ENCODE peak calls at places on chromosomes 2 and 18, in ten cellular contexts. One of them, this sample, is unnamed.
A peak's percentile ranks its signal among the peaks of the same experiment; 100 is the strongest.

GRCh38 chr2:133504566-133505505 is 63.4 kb downstream of the NCKAP5 start:
- DNase-seq in NCI-H446: peak; percentile 21
- DNase-seq in activated CD4-positive, alpha-beta T cell treated with anti-CD3 and anti-CD28 coated beads, Interleukin-2, amount 50 U/mL, for 24 hours: no peak
- DNase-seq in AG08395: peak; percentile 15
- DNase-seq in left kidney: no peak
- DNase-seq in left colon: peak; percentile 73
- DNase-seq in globus pallidus: peak; percentile 46
- DNase-seq in kidney epithelial cell: no peak
- DNase-seq in NCI-H1048: peak; percentile 18
- DNase-seq in GM20000: no peak
- DNase-seq in this sample: no peak

GRCh38 chr18:78547817-78548216 is 431.8 kb upstream of the SALL3 start:
- DNase-seq in NCI-H1048: no peak
- DNase-seq in activated CD4-positive, alpha-beta T cell treated with anti-CD3 and anti-CD28 coated beads, Interleukin-2, amount 50 U/mL, for 24 hours: no peak
- DNase-seq in left colon: no peak
- DNase-seq in AG08395: no peak
- DNase-seq in left kidney: no peak
- DNase-seq in NCI-H446: no peak
- DNase-seq in kidney epithelial cell: no peak
- DNase-seq in globus pallidus: no peak
- DNase-seq in GM20000: no peak
- DNase-seq in this sample: no peak

GRCh38 chr2:222050981-222051380 is 247.8 kb downstream of the PAX3 start:
- DNase-seq in GM20000: no peak
- DNase-seq in kidney epithelial cell: no peak
- DNase-seq in left colon: no peak
- DNase-seq in globus pallidus: no peak
- DNase-seq in AG08395: no peak
- DNase-seq in NCI-H446: no peak
- DNase-seq in left kidney: no peak
- DNase-seq in NCI-H1048: no peak
- DNase-seq in activated CD4-positive, alpha-beta T cell treated with anti-CD3 and anti-CD28 coated beads, Interleukin-2, amount 50 U/mL, for 24 hours: no peak
- DNase-seq in this sample: no peak

GRCh38 chr2:78202366-78202765 is 680.2 kb upstream of the LRRTM4 start:
- DNase-seq in left kidney: no peak
- DNase-seq in AG08395: no peak
- DNase-seq in globus pallidus: peak; percentile 43
- DNase-seq in activated CD4-positive, alpha-beta T cell treated with anti-CD3 and anti-CD28 coated beads, Interleukin-2, amount 50 U/mL, for 24 hours: no peak
- DNase-seq in NCI-H1048: no peak
- DNase-seq in left colon: no peak
- DNase-seq in NCI-H446: no peak
- DNase-seq in GM20000: no peak
- DNase-seq in kidney epithelial cell: no peak
- DNase-seq in this sample: no peak

GRCh38 chr18:26458526-26459232 is 89.7 kb downstream of the KCTD1 start:
- DNase-seq in kidney epithelial cell: no peak
- DNase-seq in left kidney: no peak
- DNase-seq in AG08395: peak; percentile 33
- DNase-seq in left colon: no peak
- DNase-seq in globus pallidus: no peak
- DNase-seq in NCI-H446: peak; percentile 67
- DNase-seq in NCI-H1048: no peak
- DNase-seq in activated CD4-positive, alpha-beta T cell treated with anti-CD3 and anti-CD28 coated beads, Interleukin-2, amount 50 U/mL, for 24 hours: no peak
- DNase-seq in GM20000: peak; percentile 60
- DNase-seq in this sample: no peak

GRCh38 chr2:109171444-109172334 is 42.7 kb downstream of the SH3RF3 start:
- DNase-seq in globus pallidus: no peak
- DNase-seq in kidney epithelial cell: peak; percentile 35
- DNase-seq in AG08395: peak; percentile 82
- DNase-seq in NCI-H1048: no peak
- DNase-seq in left kidney: peak; percentile 59
- DNase-seq in GM20000: no peak
- DNase-seq in activated CD4-positive, alpha-beta T cell treated with anti-CD3 and anti-CD28 coated beads, Interleukin-2, amount 50 U/mL, for 24 hours: no peak
- DNase-seq in NCI-H446: no peak
- DNase-seq in left colon: peak; percentile 21
- DNase-seq in this sample: no peak

GRCh38 chr2:11175293-11175795 is 20.1 kb downstream of the SLC66A3 start:
- DNase-seq in kidney epithelial cell: peak; percentile 14
- DNase-seq in NCI-H446: no peak
- DNase-seq in NCI-H1048: no peak
- DNase-seq in GM20000: peak; percentile 6
- DNase-seq in activated CD4-positive, alpha-beta T cell treated with anti-CD3 and anti-CD28 coated beads, Interleukin-2, amount 50 U/mL, for 24 hours: no peak
- DNase-seq in globus pallidus: peak; percentile 24
- DNase-seq in AG08395: peak; percentile 75
- DNase-seq in left colon: no peak
- DNase-seq in left kidney: peak; percentile 25
- DNase-seq in this sample: peak; percentile 44

GRCh38 chr2:120675460-120676130 is 60.1 kb upstream of the GLI2 start:
- DNase-seq in AG08395: peak; percentile 83
- DNase-seq in NCI-H446: no peak
- DNase-seq in kidney epithelial cell: no peak
- DNase-seq in globus pallidus: no peak
- DNase-seq in left colon: peak; percentile 62
- DNase-seq in activated CD4-positive, alpha-beta T cell treated with anti-CD3 and anti-CD28 coated beads, Interleukin-2, amount 50 U/mL, for 24 hours: no peak
- DNase-seq in left kidney: peak; percentile 79
- DNase-seq in NCI-H1048: peak; percentile 46
- DNase-seq in GM20000: peak; percentile 76
- DNase-seq in this sample: no peak

GRCh38 chr2:106886916-106887758 is 1.2 kb upstream of the ST6GAL2 start:
- DNase-seq in kidney epithelial cell: peak; percentile 1
- DNase-seq in globus pallidus: peak; percentile 15
- DNase-seq in left colon: peak; percentile 43
- DNase-seq in left kidney: peak; percentile 92
- DNase-seq in AG08395: no peak
- DNase-seq in activated CD4-positive, alpha-beta T cell treated with anti-CD3 and anti-CD28 coated beads, Interleukin-2, amount 50 U/mL, for 24 hours: no peak
- DNase-seq in GM20000: peak; percentile 23
- DNase-seq in NCI-H1048: peak; percentile 72
- DNase-seq in NCI-H446: no peak
- DNase-seq in this sample: no peak

GRCh38 chr2:52135235-52135634 is 1103.3 kb upstream of the NRXN1 start:
- DNase-seq in GM20000: no peak
- DNase-seq in left colon: no peak
- DNase-seq in activated CD4-positive, alpha-beta T cell treated with anti-CD3 and anti-CD28 coated beads, Interleukin-2, amount 50 U/mL, for 24 hours: no peak
- DNase-seq in NCI-H1048: no peak
- DNase-seq in AG08395: no peak
- DNase-seq in globus pallidus: no peak
- DNase-seq in NCI-H446: no peak
- DNase-seq in left kidney: no peak
- DNase-seq in kidney epithelial cell: no peak
- DNase-seq in this sample: no peak

GRCh38 chr2:158034198-158034831 is 67.4 kb upstream of the UPP2 start:
- DNase-seq in left colon: peak; percentile 40
- DNase-seq in globus pallidus: peak; percentile 28
- DNase-seq in kidney epithelial cell: peak; percentile 47
- DNase-seq in activated CD4-positive, alpha-beta T cell treated with anti-CD3 and anti-CD28 coated beads, Interleukin-2, amount 50 U/mL, for 24 hours: no peak
- DNase-seq in GM20000: peak; percentile 36
- DNase-seq in NCI-H446: peak; percentile 61
- DNase-seq in NCI-H1048: no peak
- DNase-seq in AG08395: peak; percentile 72
- DNase-seq in left kidney: peak; percentile 90
- DNase-seq in this sample: peak; percentile 36

GRCh38 chr2:223055140-223055539 is 3.1 kb downstream of the KCNE4 start:
- DNase-seq in NCI-H446: peak; percentile 96
- DNase-seq in globus pallidus: no peak
- DNase-seq in left colon: no peak
- DNase-seq in kidney epithelial cell: no peak
- DNase-seq in NCI-H1048: no peak
- DNase-seq in GM20000: no peak
- DNase-seq in AG08395: no peak
- DNase-seq in left kidney: peak; percentile 77
- DNase-seq in activated CD4-positive, alpha-beta T cell treated with anti-CD3 and anti-CD28 coated beads, Interleukin-2, amount 50 U/mL, for 24 hours: no peak
- DNase-seq in this sample: no peak

GRCh38 chr2:98219152-98219551 is 127.1 kb upstream of the CNGA3 start:
- DNase-seq in NCI-H446: no peak
- DNase-seq in NCI-H1048: no peak
- DNase-seq in left colon: no peak
- DNase-seq in activated CD4-positive, alpha-beta T cell treated with anti-CD3 and anti-CD28 coated beads, Interleukin-2, amount 50 U/mL, for 24 hours: no peak
- DNase-seq in GM20000: no peak
- DNase-seq in AG08395: no peak
- DNase-seq in left kidney: no peak
- DNase-seq in kidney epithelial cell: no peak
- DNase-seq in globus pallidus: no peak
- DNase-seq in this sample: no peak

GRCh38 chr2:152694161-152694661 is 23.1 kb downstream of the PRPF40A start:
- DNase-seq in NCI-H446: no peak
- DNase-seq in globus pallidus: no peak
- DNase-seq in GM20000: no peak
- DNase-seq in NCI-H1048: no peak
- DNase-seq in left colon: no peak
- DNase-seq in left kidney: no peak
- DNase-seq in activated CD4-positive, alpha-beta T cell treated with anti-CD3 and anti-CD28 coated beads, Interleukin-2, amount 50 U/mL, for 24 hours: no peak
- DNase-seq in AG08395: peak; percentile 30
- DNase-seq in kidney epithelial cell: no peak
- DNase-seq in this sample: peak; percentile 72

GRCh38 chr2:127104881-127105655 is 1.9 kb downstream of the BIN1 start:
- DNase-seq in activated CD4-positive, alpha-beta T cell treated with anti-CD3 and anti-CD28 coated beads, Interleukin-2, amount 50 U/mL, for 24 hours: no peak
- DNase-seq in left colon: no peak
- DNase-seq in GM20000: no peak
- DNase-seq in left kidney: no peak
- DNase-seq in NCI-H1048: no peak
- DNase-seq in NCI-H446: no peak
- DNase-seq in kidney epithelial cell: no peak
- DNase-seq in globus pallidus: no peak
- DNase-seq in AG08395: no peak
- DNase-seq in this sample: no peak

GRCh38 chr2:144099746-144100438 is 420.0 kb downstream of the ZEB2 start:
- DNase-seq in NCI-H1048: no peak
- DNase-seq in NCI-H446: no peak
- DNase-seq in left kidney: no peak
- DNase-seq in left colon: no peak
- DNase-seq in globus pallidus: no peak
- DNase-seq in AG08395: no peak
- DNase-seq in kidney epithelial cell: peak; percentile 77
- DNase-seq in activated CD4-positive, alpha-beta T cell treated with anti-CD3 and anti-CD28 coated beads, Interleukin-2, amount 50 U/mL, for 24 hours: no peak
- DNase-seq in GM20000: no peak
- DNase-seq in this sample: peak; percentile 93

GRCh38 chr2:38145226-38145625 is 69.3 kb upstream of the CYP1B1 start:
- DNase-seq in AG08395: no peak
- DNase-seq in activated CD4-positive, alpha-beta T cell treated with anti-CD3 and anti-CD28 coated beads, Interleukin-2, amount 50 U/mL, for 24 hours: no peak
- DNase-seq in left kidney: no peak
- DNase-seq in GM20000: no peak
- DNase-seq in kidney epithelial cell: no peak
- DNase-seq in left colon: no peak
- DNase-seq in NCI-H1048: no peak
- DNase-seq in NCI-H446: no peak
- DNase-seq in globus pallidus: no peak
- DNase-seq in this sample: no peak

GRCh38 chr18:6644841-6645240 is 84.7 kb upstream of the ARHGAP28 start:
- DNase-seq in left kidney: peak; percentile 63
- DNase-seq in GM20000: no peak
- DNase-seq in globus pallidus: no peak
- DNase-seq in NCI-H1048: no peak
- DNase-seq in AG08395: no peak
- DNase-seq in left colon: no peak
- DNase-seq in NCI-H446: no peak
- DNase-seq in activated CD4-positive, alpha-beta T cell treated with anti-CD3 and anti-CD28 coated beads, Interleukin-2, amount 50 U/mL, for 24 hours: no peak
- DNase-seq in kidney epithelial cell: no peak
- DNase-seq in this sample: no peak

GRCh38 chr2:128273469-128274081 is 45.1 kb downstream of the HS6ST1 start:
- DNase-seq in left colon: peak; percentile 19
- DNase-seq in AG08395: no peak
- DNase-seq in kidney epithelial cell: no peak
- DNase-seq in NCI-H1048: no peak
- DNase-seq in activated CD4-positive, alpha-beta T cell treated with anti-CD3 and anti-CD28 coated beads, Interleukin-2, amount 50 U/mL, for 24 hours: no peak
- DNase-seq in globus pallidus: no peak
- DNase-seq in GM20000: no peak
- DNase-seq in left kidney: no peak
- DNase-seq in NCI-H446: no peak
- DNase-seq in this sample: no peak

GRCh38 chr18:79642626-79643025 is 37.0 kb upstream of the CTDP1 start:
- DNase-seq in NCI-H1048: no peak
- DNase-seq in left kidney: no peak
- DNase-seq in GM20000: peak; percentile 14
- DNase-seq in activated CD4-positive, alpha-beta T cell treated with anti-CD3 and anti-CD28 coated beads, Interleukin-2, amount 50 U/mL, for 24 hours: no peak
- DNase-seq in AG08395: no peak
- DNase-seq in left colon: no peak
- DNase-seq in kidney epithelial cell: no peak
- DNase-seq in globus pallidus: no peak
- DNase-seq in NCI-H446: no peak
- DNase-seq in this sample: no peak

GRCh38 chr2:101688266-101688665 is 9.2 kb upstream of the MAP4K4 start:
- DNase-seq in activated CD4-positive, alpha-beta T cell treated with anti-CD3 and anti-CD28 coated beads, Interleukin-2, amount 50 U/mL, for 24 hours: no peak
- DNase-seq in globus pallidus: no peak
- DNase-seq in left kidney: no peak
- DNase-seq in NCI-H1048: no peak
- DNase-seq in left colon: no peak
- DNase-seq in kidney epithelial cell: no peak
- DNase-seq in NCI-H446: no peak
- DNase-seq in AG08395: no peak
- DNase-seq in GM20000: no peak
- DNase-seq in this sample: no peak

GRCh38 chr18:50097702-50098101 is 97.2 kb downstream of the MYO5B start:
- DNase-seq in left colon: peak; percentile 40
- DNase-seq in AG08395: peak; percentile 5
- DNase-seq in NCI-H1048: no peak
- DNase-seq in GM20000: no peak
- DNase-seq in left kidney: no peak
- DNase-seq in NCI-H446: no peak
- DNase-seq in activated CD4-positive, alpha-beta T cell treated with anti-CD3 and anti-CD28 coated beads, Interleukin-2, amount 50 U/mL, for 24 hours: no peak
- DNase-seq in kidney epithelial cell: peak; percentile 63
- DNase-seq in globus pallidus: no peak
- DNase-seq in this sample: no peak

GRCh38 chr2:222180619-222181018 is 118.2 kb downstream of the PAX3 start:
- DNase-seq in kidney epithelial cell: no peak
- DNase-seq in activated CD4-positive, alpha-beta T cell treated with anti-CD3 and anti-CD28 coated beads, Interleukin-2, amount 50 U/mL, for 24 hours: no peak
- DNase-seq in globus pallidus: no peak
- DNase-seq in left colon: no peak
- DNase-seq in AG08395: no peak
- DNase-seq in NCI-H446: no peak
- DNase-seq in NCI-H1048: no peak
- DNase-seq in left kidney: no peak
- DNase-seq in GM20000: no peak
- DNase-seq in this sample: no peak

GRCh38 chr2:225025917-225026571 is 16.2 kb downstream of the DOCK10 start:
- DNase-seq in globus pallidus: no peak
- DNase-seq in NCI-H1048: no peak
- DNase-seq in kidney epithelial cell: no peak
- DNase-seq in NCI-H446: no peak
- DNase-seq in AG08395: peak; percentile 75
- DNase-seq in GM20000: no peak
- DNase-seq in left colon: no peak
- DNase-seq in activated CD4-positive, alpha-beta T cell treated with anti-CD3 and anti-CD28 coated beads, Interleukin-2, amount 50 U/mL, for 24 hours: no peak
- DNase-seq in left kidney: no peak
- DNase-seq in this sample: peak; percentile 68

GRCh38 chr2:91442246-91442905 is 2750.9 kb downstream of the RPIA start:
- DNase-seq in activated CD4-positive, alpha-beta T cell treated with anti-CD3 and anti-CD28 coated beads, Interleukin-2, amount 50 U/mL, for 24 hours: no peak
- DNase-seq in left kidney: peak; percentile 39
- DNase-seq in left colon: peak; percentile 9
- DNase-seq in NCI-H1048: no peak
- DNase-seq in AG08395: peak; percentile 2
- DNase-seq in GM20000: peak; percentile 38
- DNase-seq in kidney epithelial cell: no peak
- DNase-seq in NCI-H446: no peak
- DNase-seq in globus pallidus: no peak
- DNase-seq in this sample: no peak

GRCh38 chr18:11512096-11513030 is 97.0 kb upstream of the SLC35G4 start:
- DNase-seq in left kidney: peak; percentile 49
- DNase-seq in globus pallidus: no peak
- DNase-seq in GM20000: no peak
- DNase-seq in kidney epithelial cell: no peak
- DNase-seq in NCI-H1048: no peak
- DNase-seq in left colon: no peak
- DNase-seq in activated CD4-positive, alpha-beta T cell treated with anti-CD3 and anti-CD28 coated beads, Interleukin-2, amount 50 U/mL, for 24 hours: no peak
- DNase-seq in AG08395: no peak
- DNase-seq in NCI-H446: no peak
- DNase-seq in this sample: no peak

GRCh38 chr2:32192418-32192817 is 26.8 kb downstream of the SLC30A6 start:
- DNase-seq in AG08395: no peak
- DNase-seq in left kidney: no peak
- DNase-seq in GM20000: peak; percentile 11
- DNase-seq in activated CD4-positive, alpha-beta T cell treated with anti-CD3 and anti-CD28 coated beads, Interleukin-2, amount 50 U/mL, for 24 hours: no peak
- DNase-seq in globus pallidus: no peak
- DNase-seq in kidney epithelial cell: no peak
- DNase-seq in NCI-H446: no peak
- DNase-seq in NCI-H1048: no peak
- DNase-seq in left colon: no peak
- DNase-seq in this sample: no peak

GRCh38 chr2:17615728-17616351 is 75.3 kb downstream of the VSNL1 start:
- DNase-seq in NCI-H1048: no peak
- DNase-seq in globus pallidus: no peak
- DNase-seq in activated CD4-positive, alpha-beta T cell treated with anti-CD3 and anti-CD28 coated beads, Interleukin-2, amount 50 U/mL, for 24 hours: no peak
- DNase-seq in AG08395: peak; percentile 46
- DNase-seq in left kidney: no peak
- DNase-seq in kidney epithelial cell: no peak
- DNase-seq in GM20000: no peak
- DNase-seq in left colon: no peak
- DNase-seq in NCI-H446: peak; percentile 12
- DNase-seq in this sample: no peak